ENCODE peak calls at places on chromosome 5, in seven cellular contexts. R is HepG2, M is HCT116, K is GM12878, O is H1, Z is K562, U is NT2/D1. B is an unnamed sample.

GRCh38 chr5:14675309-14675708 is 10.8 kb downstream of the OTULIN start:
- DNase-seq in K (no peak), R (no peak), Z (no peak), M (no peak), O (no peak), U (no peak), B (no peak)

GRCh38 chr5:74538206-74538661 is 102.3 kb downstream of the ENC1 start:
- DNase-seq in Z (no peak), O (no peak), U (no peak), M (no peak), R (peak; percentile 89), K (no peak), B (no peak)

GRCh38 chr5:143182901-143183820 is 220.3 kb downstream of the NR3C1 start:
- DNase-seq in Z (no peak), R (peak; percentile 66), U (no peak), O (no peak), K (peak; percentile 84), M (no peak), B (no peak)

GRCh38 chr5:20572560-20572959 is 584.6 kb upstream of the CDH18 start:
- DNase-seq in Z (no peak), R (no peak), K (no peak), M (no peak), O (no peak), U (no peak), B (no peak)

GRCh38 chr5:136374003-136374402 is 8.7 kb upstream of the TRPC7 start:
- DNase-seq in M (no peak), Z (no peak), K (no peak), U (no peak), O (no peak), R (peak; percentile 13), B (no peak)

GRCh38 chr5:156920042-156920860 is 42.8 kb downstream of the TIMD4 start:
- DNase-seq in M (no peak), U (no peak), K (peak; percentile 77), R (no peak), O (no peak), Z (no peak), B (no peak)

GRCh38 chr5:143186623-143187022 is 216.9 kb downstream of the NR3C1 start:
- DNase-seq in R (no peak), Z (no peak), M (no peak), K (no peak), O (no peak), U (no peak), B (no peak)

GRCh38 chr5:39520232-39520572 is 95.4 kb upstream of the DAB2 start:
- DNase-seq in Z (no peak), M (no peak), U (no peak), O (no peak), R (no peak), K (no peak), B (no peak)

GRCh38 chr5:179128976-179129375 is 68.8 kb downstream of the ZNF354C start:
- DNase-seq in M (no peak), Z (no peak), U (no peak), O (no peak), K (no peak), R (no peak), B (no peak)

GRCh38 chr5:159099049-159099760 is 511 bp downstream of the EBF1 start:
- DNase-seq in O (peak; percentile 60), U (no peak), K (no peak), Z (peak; percentile 56), M (no peak), R (no peak), B (peak; percentile 86)

GRCh38 chr5:59923465-59923864 is 29.9 kb upstream of the PDE4D start:
- DNase-seq in R (no peak), U (no peak), M (no peak), K (no peak), Z (no peak), O (no peak), B (no peak)

GRCh38 chr5:38554860-38555259 is 1.6 kb downstream of the LIFR start:
- DNase-seq in R (no peak), K (no peak), Z (no peak), U (no peak), O (no peak), M (no peak), B (no peak)

GRCh38 chr5:151682751-151683331 is 3.9 kb downstream of the SPARC start:
- DNase-seq in R (no peak), M (no peak), Z (no peak), O (no peak), U (no peak), K (no peak), B (no peak)

GRCh38 chr5:406041-406440 is 36.9 kb upstream of the EXOC3 start:
- DNase-seq in Z (no peak), U (no peak), R (no peak), M (no peak), K (no peak), O (no peak), B (no peak)

GRCh38 chr5:140672455-140673186 is 755 bp downstream of the DND1 start:
- DNase-seq in R (no peak), O (peak; percentile 52), M (no peak), Z (no peak), U (no peak), K (no peak), B (peak; percentile 50)

GRCh38 chr5:69007086-69007672 is 86.6 kb upstream of the SLC30A5 start:
- DNase-seq in Z (no peak), M (no peak), R (no peak), U (no peak), K (no peak), O (no peak), B (peak; percentile 49)

GRCh38 chr5:38250752-38251448 is 7.5 kb upstream of the EGFLAM start:
- DNase-seq in M (no peak), O (no peak), Z (no peak), K (no peak), R (no peak), U (no peak), B (no peak)

GRCh38 chr5:169423580-169424278 is 122.8 kb upstream of the SLIT3 start:
- DNase-seq in U (no peak), K (no peak), Z (no peak), R (no peak), M (no peak), O (no peak), B (no peak)

GRCh38 chr5:77599676-77600075 is 38.8 kb downstream of the OTP start:
- DNase-seq in Z (no peak), M (no peak), U (no peak), K (no peak), O (no peak), R (no peak), B (no peak)

GRCh38 chr5:112196574-112196973 is 222.5 kb downstream of the EPB41L4A start:
- DNase-seq in Z (no peak), O (no peak), M (no peak), R (no peak), K (no peak), U (no peak), B (no peak)

GRCh38 chr5:174514983-174515394 is 209.4 kb upstream of the MSX2 start:
- DNase-seq in Z (no peak), K (no peak), O (no peak), U (no peak), M (no peak), R (no peak), B (no peak)
- TF ChIP-seq YY1 in Z (no peak), K (no peak), O (no peak), U (no peak), M (no peak), R (no peak), B (no peak)

DNA sequence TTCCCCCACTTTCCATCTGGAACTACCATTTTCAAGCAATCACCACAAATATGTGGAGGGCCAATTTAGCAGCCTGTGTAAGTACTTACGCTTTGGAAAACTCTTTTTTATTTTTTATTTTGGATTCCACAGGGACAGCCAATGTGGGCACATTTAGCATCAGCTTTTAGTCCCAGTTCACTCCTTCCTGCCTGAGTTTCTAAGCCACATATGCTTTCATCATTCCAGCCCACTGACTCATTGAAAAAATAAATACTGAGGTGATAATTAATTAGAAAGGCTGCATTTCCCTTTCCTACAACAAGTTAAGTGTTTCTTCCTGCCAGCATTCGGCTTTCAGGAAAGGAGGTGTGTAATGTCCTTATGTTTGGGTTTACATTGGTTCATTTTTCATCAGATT is 76.7 kb downstream of the TMEM167A start:
- DNase-seq in O (no peak), M (no peak), U (no peak), K (no peak), Z (no peak), R (no peak), B (no peak)
- TF ChIP-seq YY1 in O (no peak), M (no peak), U (no peak), K (no peak), Z (no peak), R (no peak), B (no peak)

GRCh38 chr5:58902305-58902704 is 319.4 kb downstream of the RAB3C start:
- DNase-seq in R (no peak), K (no peak), M (no peak), U (no peak), Z (no peak), O (no peak), B (no peak)
- TF ChIP-seq YY1 in R (no peak), K (no peak), M (no peak), U (no peak), Z (no peak), O (no peak), B (no peak)

DNA sequence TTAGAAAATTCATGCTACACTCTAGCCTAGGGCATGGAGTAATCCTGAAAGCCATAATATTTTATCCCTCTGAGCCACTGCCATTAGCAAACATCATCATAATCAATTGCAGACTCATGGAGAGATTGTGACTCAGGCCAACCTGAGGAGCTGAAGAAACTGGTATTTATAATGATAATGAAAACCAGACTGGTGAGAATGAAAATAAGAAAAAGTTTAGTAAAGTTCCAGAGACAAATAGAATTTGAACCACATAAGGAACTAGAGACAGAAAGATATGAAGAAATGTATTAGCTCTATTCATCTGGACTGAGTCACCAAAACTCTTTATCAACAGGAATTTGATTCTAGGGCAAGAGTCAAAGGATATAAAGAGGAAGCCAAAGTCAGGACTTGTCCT is 158.7 kb downstream of the DRD1 start:
- DNase-seq in K (no peak), M (no peak), O (no peak), R (no peak), Z (no peak), U (no peak), B (no peak)
- TF ChIP-seq YY1 in K (no peak), M (no peak), O (no peak), R (no peak), Z (no peak), U (no peak), B (no peak)